ENCODE peak calls at places on chromosomes 3 and 15, in nine cellular contexts. S is IMR-90, U is AG09309, H is NB4, Q is dorsolateral prefrontal cortex, O is endothelial cell, M is foreskin fibroblast, F is neural progenitor cell, W is H9. T is an unnamed sample.

GRCh38 chr3:13411186-13411860 is 8.8 kb downstream of the NUP210 start:
- DNase-seq in O (no peak), M (no peak), F (no peak), W (no peak), U (no peak), S (no peak), Q (no peak), H (no peak), T (no peak)

GRCh38 chr15:63600646-63601025 is 3.4 kb downstream of the FBXL22 start:
- DNase-seq in F (peak), S (peak), W (peak), U (peak), H (peak), M (peak), O (peak), Q (peak), T (peak)

GRCh38 chr3:141402476-141403171 is 34.3 kb downstream of the ZBTB38 start:
- DNase-seq in Q (peak), F (peak), U (peak), M (peak), O (peak), W (peak), S (peak), H (peak), T (peak)

GRCh38 chr3:14701676-14702075 is 26.7 kb downstream of the C3orf20 start:
- DNase-seq in W (no peak), M (no peak), O (no peak), S (no peak), H (no peak), F (no peak), Q (no peak), U (no peak), T (no peak)

GRCh38 chr3:153848701-153849100 is 272.5 kb upstream of the ARHGEF26 start:
- DNase-seq in U (no peak), W (no peak), M (no peak), S (no peak), F (no peak), O (no peak), Q (no peak), H (no peak), T (peak)

GRCh38 chr3:156382458-156383346 is 172.2 kb downstream of the SSR3 start:
- DNase-seq in O (peak), U (no peak), Q (no peak), H (peak), M (peak), F (peak), S (peak), W (peak), T (peak)

GRCh38 chr3:98003306-98003969 is 31.2 kb upstream of the RIOX2 start:
- DNase-seq in O (no peak), F (no peak), W (no peak), S (no peak), Q (no peak), H (peak), M (no peak), U (no peak), T (no peak)

GRCh38 chr3:32181370-32181769 is 57.1 kb upstream of the CMTM8 start:
- DNase-seq in H (no peak), U (no peak), Q (no peak), W (no peak), S (no peak), F (no peak), O (no peak), M (no peak), T (no peak)

GRCh38 chr3:60512506-60512905 is 738.7 kb downstream of the FHIT start:
- DNase-seq in W (no peak), S (no peak), M (no peak), Q (no peak), H (no peak), F (no peak), O (no peak), U (no peak), T (no peak)

GRCh38 chr3:112587336-112587735 is 25.5 kb downstream of the SLC35A5 start:
- DNase-seq in W (no peak), H (peak), M (no peak), U (no peak), Q (no peak), F (no peak), O (no peak), S (no peak), T (no peak)

GRCh38 chr3:4614070-4614469 is 120.9 kb downstream of the ITPR1 start:
- DNase-seq in O (no peak), S (no peak), M (no peak), W (no peak), Q (no peak), U (no peak), F (no peak), H (no peak), T (no peak)

GRCh38 chr3:48406443-48407431 is 23.1 kb downstream of the PLXNB1 start:
- DNase-seq in F (no peak), S (no peak), W (no peak), M (no peak), H (peak), Q (peak), O (peak), U (no peak), T (no peak)

GRCh38 chr3:37064747-37065146 is 71.4 kb downstream of the MLH1 start:
- DNase-seq in W (no peak), U (no peak), F (no peak), H (no peak), O (no peak), Q (no peak), S (peak), M (no peak), T (no peak)

GRCh38 chr15:78051622-78052405 is 25.7 kb downstream of the TBC1D2B start:
- DNase-seq in H (peak), S (peak), U (no peak), W (no peak), O (no peak), F (no peak), Q (no peak), M (peak), T (no peak)

GRCh38 chr15:65198571-65198970 is 12.7 kb downstream of the CILP start:
- DNase-seq in Q (no peak), F (no peak), H (no peak), W (no peak), U (no peak), S (no peak), O (no peak), M (no peak), T (no peak)

GRCh38 chr15:46918462-46919125 is 798.7 kb upstream of the SEMA6D start:
- DNase-seq in S (no peak), H (no peak), O (no peak), W (no peak), M (no peak), U (no peak), F (no peak), Q (no peak), T (no peak)

GRCh38 chr3:923161-923910 is 169.5 kb upstream of the CNTN6 start:
- DNase-seq in S (no peak), O (no peak), M (no peak), W (no peak), U (no peak), H (no peak), F (no peak), Q (no peak), T (no peak)

GRCh38 chr15:58761010-58761388 is 10.1 kb upstream of the MINDY2 start:
- DNase-seq in F (no peak), O (no peak), U (no peak), M (no peak), H (peak), Q (no peak), S (no peak), W (no peak), T (no peak)

GRCh38 chr3:113623827-113624226 is 72.6 kb downstream of the USF3 start:
- DNase-seq in W (no peak), F (no peak), O (no peak), H (no peak), U (no peak), S (no peak), Q (no peak), M (no peak), T (no peak)

GRCh38 chr3:184229424-184230080 is at the start of gene VWA5B2:
- DNase-seq in O (peak), S (peak), M (peak), W (peak), H (peak), Q (peak), U (no peak), F (peak), T (peak)

GRCh38 chr3:71395927-71396695 is 187.4 kb downstream of the FOXP1 start:
- DNase-seq in W (no peak), F (no peak), Q (no peak), M (peak), S (peak), H (peak), U (peak), O (no peak), T (no peak)

GRCh38 chr3:115401891-115402501 is 221.3 kb upstream of the GAP43 start:
- DNase-seq in M (peak), O (no peak), F (no peak), H (no peak), Q (no peak), S (peak), U (peak), W (no peak), T (no peak)

GRCh38 chr3:126959921-126960603 is 22.9 kb upstream of the PLXNA1 start:
- DNase-seq in S (peak), W (peak), M (peak), H (no peak), F (peak), O (peak), U (peak), Q (peak), T (no peak)

GRCh38 chr15:77784361-77785292 is 151.9 kb upstream of the LINGO1 start:
- DNase-seq in F (peak), S (no peak), M (peak), W (peak), Q (no peak), O (peak), U (no peak), H (peak), T (peak)

GRCh38 chr3:141370065-141370533 is 1.8 kb downstream of the ZBTB38 start:
- DNase-seq in M (peak), F (peak), U (peak), S (peak), W (peak), Q (no peak), H (peak), O (peak), T (peak)

GRCh38 chr3:35505772-35506171 is 133.6 kb upstream of the ARPP21 start:
- DNase-seq in W (no peak), F (no peak), H (no peak), U (no peak), M (no peak), O (no peak), Q (no peak), S (no peak), T (no peak)

GRCh38 chr3:132196113-132196512 is 121.1 kb upstream of the ACP3 start:
- DNase-seq in U (no peak), O (no peak), S (no peak), H (no peak), W (no peak), F (no peak), M (peak), Q (no peak), T (no peak)

GRCh38 chr3:189586941-189587687 is 44.1 kb upstream of the TP63 start:
- DNase-seq in M (no peak), S (no peak), F (no peak), O (no peak), W (no peak), U (no peak), Q (no peak), H (no peak), T (no peak)

GRCh38 chr15:101394654-101395053 is 94.9 kb downstream of the PCSK6 start:
- DNase-seq in U (no peak), O (no peak), F (no peak), Q (no peak), H (no peak), S (no peak), W (peak), M (no peak), T (no peak)

GRCh38 chr3:133997871-133998635 is 31.7 kb downstream of the SLCO2A1 start:
- DNase-seq in H (no peak), F (no peak), Q (no peak), S (no peak), W (no peak), U (no peak), O (no peak), M (no peak), T (no peak)

GRCh38 chr15:73190189-73190601 is 137.9 kb downstream of the NEO1 start:
- DNase-seq in O (no peak), M (peak), W (no peak), F (no peak), S (peak), Q (no peak), U (peak), H (no peak), T (no peak)

GRCh38 chr3:172357850-172358754 is 90.2 kb downstream of the GHSR start:
- DNase-seq in O (no peak), M (peak), F (no peak), U (peak), W (no peak), Q (no peak), H (peak), S (peak), T (no peak)

GRCh38 chr3:172362583-172362982 is 85.7 kb downstream of the GHSR start:
- DNase-seq in U (no peak), H (no peak), S (no peak), O (no peak), M (no peak), F (no peak), W (no peak), Q (no peak), T (no peak)

GRCh38 chr3:172355836-172356235 is 92.4 kb downstream of the GHSR start:
- DNase-seq in U (peak), H (no peak), Q (no peak), O (no peak), F (no peak), M (peak), W (no peak), S (peak), T (no peak)

GRCh38 chr3:172356427-172356826 is 91.8 kb downstream of the GHSR start:
- DNase-seq in W (no peak), O (no peak), S (no peak), Q (no peak), H (no peak), F (no peak), M (no peak), U (no peak), T (no peak)

GRCh38 chr3:172359231-172359630 is 89.0 kb downstream of the GHSR start:
- DNase-seq in W (no peak), O (no peak), H (no peak), U (no peak), S (no peak), M (no peak), Q (no peak), F (no peak), T (no peak)
- TF ChIP-seq CTCF in W (no peak), O (no peak), H (no peak), U (no peak), S (no peak), M (no peak), Q (no peak), F (no peak), T (no peak)

GRCh38 chr15:71472699-71473098 is 337.7 kb upstream of the NR2E3 start:
- DNase-seq in F (no peak), W (no peak), M (no peak), U (no peak), Q (no peak), S (no peak), H (no peak), O (no peak), T (no peak)

GRCh38 chr15:71471347-71471746 is 339.0 kb upstream of the NR2E3 start:
- DNase-seq in W (no peak), Q (no peak), U (no peak), M (peak), H (no peak), O (no peak), S (peak), F (no peak), T (no peak)

GRCh38 chr15:71465109-71465508 is 345.2 kb upstream of the NR2E3 start:
- DNase-seq in W (no peak), H (no peak), F (no peak), O (no peak), Q (no peak), S (no peak), U (no peak), M (peak), T (no peak)

GRCh38 chr15:71468715-71469114 is 341.6 kb upstream of the NR2E3 start:
- DNase-seq in W (no peak), Q (no peak), U (no peak), S (no peak), F (no peak), O (no peak), M (no peak), H (no peak), T (no peak)

GRCh38 chr15:71469393-71469792 is 341.0 kb upstream of the NR2E3 start:
- DNase-seq in Q (no peak), W (peak), H (no peak), U (peak), M (peak), S (peak), F (no peak), O (no peak), T (no peak)
- TF ChIP-seq CTCF in Q (no peak), W (no peak), H (no peak), U (peak), M (peak), S (no peak), F (no peak), O (no peak), T (no peak)

DNA sequence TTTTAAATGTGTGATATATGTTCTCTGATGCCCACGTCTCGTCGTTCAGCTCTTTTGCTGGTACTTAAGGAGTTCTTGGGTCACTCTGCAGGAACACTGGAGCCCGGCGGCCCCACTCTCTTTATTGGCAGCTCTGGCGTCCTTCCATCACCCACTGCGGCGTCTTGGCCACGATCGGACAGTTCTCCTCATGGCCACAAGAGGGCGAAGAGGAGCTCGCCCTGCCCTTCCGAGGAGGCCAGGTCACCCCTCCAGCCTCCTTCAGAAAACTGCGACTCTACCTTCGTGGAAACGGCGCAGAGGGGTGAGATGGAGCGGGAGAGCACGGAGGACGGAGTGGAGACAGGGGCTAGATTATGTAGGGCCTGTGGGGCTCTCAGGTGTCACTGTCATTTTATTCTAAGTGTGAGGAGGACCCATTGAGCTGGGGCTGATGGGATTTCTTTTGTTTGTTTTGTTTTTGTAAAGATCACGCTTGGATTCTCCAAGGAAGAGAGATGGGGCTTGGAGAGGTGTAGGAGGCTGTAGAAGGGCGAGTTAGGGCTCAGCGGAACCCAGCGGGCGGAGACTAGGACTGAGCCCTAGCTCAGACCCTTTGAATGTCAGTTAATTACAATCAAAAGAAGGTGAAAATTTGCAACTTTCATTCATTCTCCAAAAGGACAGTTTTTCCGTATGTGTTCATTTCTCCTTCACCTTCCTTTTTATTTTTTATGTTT is 28.0 kb upstream of the GABRA5 start:
- DNase-seq in Q (no peak), U (no peak), F (peak), S (no peak), H (peak), W (peak), M (no peak), O (peak), T (peak)
- TF ChIP-seq CTCF in Q (no peak), U (peak), F (peak), S (peak), H (peak), W (peak), M (peak), O (peak), T (peak)

GRCh38 chr3:108341911-108342310 is 45.6 kb downstream of the HHLA2 start:
- DNase-seq in W (no peak), M (no peak), F (no peak), H (no peak), Q (no peak), S (no peak), O (no peak), U (no peak), T (no peak)

GRCh38 chr3:108343479-108343870 is 47.1 kb downstream of the HHLA2 start:
- DNase-seq in H (no peak), O (no peak), S (no peak), W (no peak), U (no peak), M (no peak), Q (no peak), F (no peak), T (no peak)

GRCh38 chr3:108342829-108343478 is 46.6 kb downstream of the HHLA2 start:
- DNase-seq in Q (no peak), M (peak), W (no peak), F (no peak), U (peak), S (peak), H (no peak), O (no peak), T (no peak)

GRCh38 chr3:108346301-108346989 is 50.1 kb downstream of the HHLA2 start:
- DNase-seq in F (peak), U (no peak), W (no peak), S (no peak), O (no peak), H (peak), Q (no peak), M (peak), T (no peak)

DNA sequence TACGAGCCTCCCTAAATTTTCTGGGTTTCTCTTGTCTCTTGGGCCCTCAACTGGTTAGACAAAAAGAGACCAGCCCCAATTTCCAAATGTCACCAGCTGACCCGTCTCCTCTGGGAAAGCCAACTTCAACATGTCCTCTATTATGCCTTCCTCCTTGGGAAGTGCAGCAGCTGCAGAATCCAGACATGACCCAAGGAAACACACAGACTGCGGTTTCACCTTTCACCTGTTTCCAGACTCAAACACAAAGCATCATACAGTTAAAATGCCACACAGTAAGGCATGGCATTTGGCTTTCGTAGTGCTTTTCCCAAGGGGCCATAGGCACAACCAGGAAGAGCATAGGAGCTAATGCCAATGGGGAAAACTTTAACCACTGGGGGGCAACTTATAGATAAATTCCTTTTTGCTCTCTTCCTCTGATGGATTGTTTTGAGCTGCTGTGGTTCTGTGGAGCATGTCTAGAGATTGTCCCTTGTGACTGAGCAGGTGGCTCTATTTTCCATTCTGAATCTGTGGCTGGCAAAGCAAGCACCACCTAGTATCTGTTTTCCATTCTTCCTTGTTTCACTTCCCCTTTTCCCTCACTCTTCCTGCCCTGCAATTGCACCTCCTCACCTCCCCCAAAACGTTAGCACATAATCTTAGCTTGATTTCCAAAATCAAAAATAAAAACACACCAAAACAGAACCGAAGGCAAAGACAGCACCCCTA is 49.3 kb downstream of the HHLA2 start:
- DNase-seq in H (peak), W (no peak), O (no peak), F (no peak), S (peak), M (peak), Q (no peak), U (no peak), T (no peak)
- TF ChIP-seq CTCF in H (no peak), W (no peak), O (no peak), F (no peak), S (no peak), M (no peak), Q (no peak), U (no peak), T (no peak)

DNA sequence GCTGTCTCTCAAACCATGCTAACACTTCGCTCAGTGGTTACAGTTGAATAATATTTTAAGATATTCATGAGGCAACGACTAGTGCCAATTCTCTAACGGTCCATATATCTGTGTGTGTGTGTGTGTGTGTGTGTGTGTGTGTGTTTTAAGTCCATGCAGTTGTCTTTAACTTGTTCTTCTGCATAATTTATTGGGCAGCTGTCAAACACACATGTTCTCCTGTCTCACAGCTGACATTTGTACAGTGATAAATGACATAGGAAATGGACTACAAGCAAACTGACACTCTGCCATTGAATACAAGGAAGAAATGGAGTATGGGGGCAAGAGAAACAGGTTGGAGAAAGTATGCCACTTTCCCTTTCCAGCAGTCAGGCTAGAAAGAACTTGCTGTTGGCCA is 172.0 kb downstream of the PDZRN3 start:
- DNase-seq in H (no peak), W (no peak), S (no peak), F (no peak), U (no peak), Q (no peak), M (no peak), O (no peak), T (no peak)
- TF ChIP-seq CTCF in H (no peak), W (no peak), S (no peak), F (no peak), U (no peak), Q (no peak), M (no peak), O (no peak), T (no peak)

GRCh38 chr15:45489690-45490238 is 32.8 kb downstream of the SLC30A4 start:
- DNase-seq in S (no peak), H (no peak), O (no peak), Q (no peak), F (no peak), W (no peak), U (no peak), M (no peak), T (no peak)
- TF ChIP-seq CTCF in S (no peak), H (no peak), O (no peak), Q (no peak), F (no peak), W (no peak), U (no peak), M (no peak), T (no peak)

T was measured in neural crest cell.